ENCODE peak calls at places on chromosomes 5 and 9, in ten cellular contexts. I, B, S, J, E, T, V, P, X and H are unnamed samples.

GRCh38 chr5:39775458-39776365 is 350.9 kb upstream of the DAB2 start:
- DNase-seq in T (peak), S (no peak), P (peak), I (no peak), B (no peak), X (no peak), V (no peak), E (no peak), J (peak), H (peak)

GRCh38 chr5:175813943-175814630 is 57.3 kb upstream of the CPLX2 start:
- DNase-seq in V (no peak), T (no peak), I (no peak), J (no peak), E (no peak), B (no peak), S (no peak), P (no peak), X (no peak), H (no peak)

GRCh38 chr9:128160603-128160987 is 530 bp downstream of the BBLN start:
- DNase-seq in S (no peak), T (no peak), P (peak), X (no peak), I (peak), J (peak), V (peak), B (no peak), E (peak), H (no peak)

GRCh38 chr5:35773936-35774335 is 82.8 kb upstream of the IL7R start:
- DNase-seq in T (no peak), J (peak), I (no peak), X (no peak), P (no peak), B (no peak), S (no peak), E (no peak), V (no peak), H (no peak)

GRCh38 chr5:59483971-59484472 is 409.5 kb downstream of the PDE4D start:
- DNase-seq in I (no peak), V (no peak), B (no peak), T (no peak), J (no peak), X (no peak), P (peak), S (no peak), E (no peak), H (peak)

GRCh38 chr9:33751536-33752129 is 43.7 kb upstream of the PRSS3 start:
- DNase-seq in E (no peak), B (no peak), T (no peak), I (no peak), S (no peak), J (no peak), X (no peak), P (no peak), V (no peak), H (no peak)

GRCh38 chr5:65338606-65339151 is 143.0 kb downstream of the ADAMTS6 start:
- DNase-seq in X (no peak), J (no peak), V (no peak), E (peak), T (no peak), P (peak), I (no peak), B (no peak), S (no peak), H (peak)

GRCh38 chr9:137479315-137479861 is 20.3 kb upstream of the NSMF start:
- DNase-seq in B (no peak), P (no peak), T (no peak), S (no peak), V (no peak), I (no peak), E (peak), J (no peak), X (no peak), H (peak)